ENCODE peak calls at places on chromosomes 7 and 10, in six cellular contexts. One of them, this sample, is unnamed.
A peak's percentile ranks its signal among the peaks of the same experiment; 100 is the strongest.

GRCh38 chr10:50917486-50917885 is 32.1 kb upstream of the A1CF start:
- DNase-seq in stimulated activated CD4-positive, alpha-beta T cell treated with anti-CD3 and anti-CD28 coated beads, Interleukin-4, amount 100 ng/mL, for 4 hours: no peak
- DNase-seq in iris pigment epithelial cell: peak; percentile 78
- DNase-seq in SJSA1: no peak
- DNase-seq in cardiac muscle cell: no peak
- DNase-seq in activated CD4-positive, alpha-beta T cell treated with anti-CD3 and anti-CD28 coated beads, Interleukin-2, amount 10 ng/mL, durations not matched to agents 7 days and 5 days: no peak
- DNase-seq in this sample: no peak

GRCh38 chr10:23530079-23530478 is 91.2 kb downstream of the OTUD1 start:
- DNase-seq in iris pigment epithelial cell: peak; percentile 31
- DNase-seq in cardiac muscle cell: no peak
- DNase-seq in SJSA1: no peak
- DNase-seq in activated CD4-positive, alpha-beta T cell treated with anti-CD3 and anti-CD28 coated beads, Interleukin-2, amount 10 ng/mL, durations not matched to agents 7 days and 5 days: no peak
- DNase-seq in stimulated activated CD4-positive, alpha-beta T cell treated with anti-CD3 and anti-CD28 coated beads, Interleukin-4, amount 100 ng/mL, for 4 hours: no peak
- DNase-seq in this sample: no peak

GRCh38 chr7:11207565-11207964 is 233.9 kb downstream of the PHF14 start:
- DNase-seq in SJSA1: no peak
- DNase-seq in stimulated activated CD4-positive, alpha-beta T cell treated with anti-CD3 and anti-CD28 coated beads, Interleukin-4, amount 100 ng/mL, for 4 hours: no peak
- DNase-seq in activated CD4-positive, alpha-beta T cell treated with anti-CD3 and anti-CD28 coated beads, Interleukin-2, amount 10 ng/mL, durations not matched to agents 7 days and 5 days: no peak
- DNase-seq in iris pigment epithelial cell: no peak
- DNase-seq in cardiac muscle cell: no peak
- DNase-seq in this sample: no peak

GRCh38 chr10:14382022-14382421 is 51.3 kb upstream of the FRMD4A start:
- DNase-seq in activated CD4-positive, alpha-beta T cell treated with anti-CD3 and anti-CD28 coated beads, Interleukin-2, amount 10 ng/mL, durations not matched to agents 7 days and 5 days: peak; percentile 62
- DNase-seq in stimulated activated CD4-positive, alpha-beta T cell treated with anti-CD3 and anti-CD28 coated beads, Interleukin-4, amount 100 ng/mL, for 4 hours: peak; percentile 46
- DNase-seq in SJSA1: no peak
- DNase-seq in cardiac muscle cell: no peak
- DNase-seq in iris pigment epithelial cell: peak; percentile 33
- DNase-seq in this sample: no peak

GRCh38 chr10:31157125-31157983 is 125.7 kb upstream of the ZNF438 start:
- DNase-seq in activated CD4-positive, alpha-beta T cell treated with anti-CD3 and anti-CD28 coated beads, Interleukin-2, amount 10 ng/mL, durations not matched to agents 7 days and 5 days: no peak
- DNase-seq in iris pigment epithelial cell: peak; percentile 83
- DNase-seq in SJSA1: peak; percentile 89
- DNase-seq in stimulated activated CD4-positive, alpha-beta T cell treated with anti-CD3 and anti-CD28 coated beads, Interleukin-4, amount 100 ng/mL, for 4 hours: no peak
- DNase-seq in cardiac muscle cell: no peak
- DNase-seq in this sample: peak; percentile 89

GRCh38 chr7:641269-641671 is 85.2 kb upstream of the DNAAF5 start:
- DNase-seq in SJSA1: no peak
- DNase-seq in iris pigment epithelial cell: peak; percentile 8
- DNase-seq in cardiac muscle cell: no peak
- DNase-seq in activated CD4-positive, alpha-beta T cell treated with anti-CD3 and anti-CD28 coated beads, Interleukin-2, amount 10 ng/mL, durations not matched to agents 7 days and 5 days: no peak
- DNase-seq in stimulated activated CD4-positive, alpha-beta T cell treated with anti-CD3 and anti-CD28 coated beads, Interleukin-4, amount 100 ng/mL, for 4 hours: no peak
- DNase-seq in this sample: no peak

GRCh38 chr10:132257271-132257670 is 50.5 kb downstream of the STK32C start:
- DNase-seq in SJSA1: no peak
- DNase-seq in stimulated activated CD4-positive, alpha-beta T cell treated with anti-CD3 and anti-CD28 coated beads, Interleukin-4, amount 100 ng/mL, for 4 hours: peak; percentile 23
- DNase-seq in cardiac muscle cell: no peak
- DNase-seq in iris pigment epithelial cell: peak; percentile 39
- DNase-seq in activated CD4-positive, alpha-beta T cell treated with anti-CD3 and anti-CD28 coated beads, Interleukin-2, amount 10 ng/mL, durations not matched to agents 7 days and 5 days: peak; percentile 23
- DNase-seq in this sample: no peak

GRCh38 chr7:137953043-137953691 is 48.7 kb downstream of the CREB3L2 start:
- DNase-seq in cardiac muscle cell: peak; percentile 44
- DNase-seq in iris pigment epithelial cell: peak; percentile 95
- DNase-seq in stimulated activated CD4-positive, alpha-beta T cell treated with anti-CD3 and anti-CD28 coated beads, Interleukin-4, amount 100 ng/mL, for 4 hours: no peak
- DNase-seq in activated CD4-positive, alpha-beta T cell treated with anti-CD3 and anti-CD28 coated beads, Interleukin-2, amount 10 ng/mL, durations not matched to agents 7 days and 5 days: no peak
- DNase-seq in SJSA1: no peak
- DNase-seq in this sample: no peak

GRCh38 chr7:30694218-30694745 is 12.0 kb upstream of the CRHR2 start:
- DNase-seq in SJSA1: no peak
- DNase-seq in iris pigment epithelial cell: no peak
- DNase-seq in activated CD4-positive, alpha-beta T cell treated with anti-CD3 and anti-CD28 coated beads, Interleukin-2, amount 10 ng/mL, durations not matched to agents 7 days and 5 days: no peak
- DNase-seq in stimulated activated CD4-positive, alpha-beta T cell treated with anti-CD3 and anti-CD28 coated beads, Interleukin-4, amount 100 ng/mL, for 4 hours: no peak
- DNase-seq in cardiac muscle cell: peak; percentile 47
- DNase-seq in this sample: no peak

GRCh38 chr7:50275430-50275829 is 29.1 kb upstream of the IKZF1 start:
- DNase-seq in iris pigment epithelial cell: no peak
- DNase-seq in activated CD4-positive, alpha-beta T cell treated with anti-CD3 and anti-CD28 coated beads, Interleukin-2, amount 10 ng/mL, durations not matched to agents 7 days and 5 days: no peak
- DNase-seq in stimulated activated CD4-positive, alpha-beta T cell treated with anti-CD3 and anti-CD28 coated beads, Interleukin-4, amount 100 ng/mL, for 4 hours: no peak
- DNase-seq in SJSA1: no peak
- DNase-seq in cardiac muscle cell: no peak
- DNase-seq in this sample: no peak

GRCh38 chr10:128040681-128041080 is 85.5 kb downstream of the MKI67 start:
- DNase-seq in cardiac muscle cell: no peak
- DNase-seq in activated CD4-positive, alpha-beta T cell treated with anti-CD3 and anti-CD28 coated beads, Interleukin-2, amount 10 ng/mL, durations not matched to agents 7 days and 5 days: no peak
- DNase-seq in stimulated activated CD4-positive, alpha-beta T cell treated with anti-CD3 and anti-CD28 coated beads, Interleukin-4, amount 100 ng/mL, for 4 hours: no peak
- DNase-seq in SJSA1: no peak
- DNase-seq in iris pigment epithelial cell: no peak
- DNase-seq in this sample: no peak

GRCh38 chr10:13528138-13528874 is 508 bp downstream of the BEND7 start:
- DNase-seq in stimulated activated CD4-positive, alpha-beta T cell treated with anti-CD3 and anti-CD28 coated beads, Interleukin-4, amount 100 ng/mL, for 4 hours: no peak
- DNase-seq in SJSA1: no peak
- DNase-seq in cardiac muscle cell: peak; percentile 70
- DNase-seq in activated CD4-positive, alpha-beta T cell treated with anti-CD3 and anti-CD28 coated beads, Interleukin-2, amount 10 ng/mL, durations not matched to agents 7 days and 5 days: no peak
- DNase-seq in iris pigment epithelial cell: peak; percentile 5
- DNase-seq in this sample: no peak